ENCODE peak calls at places on chromosomes 5 and 9, in six cellular contexts. One of them, this sample, is unnamed.

GRCh38 chr9:15475923-15476536 is 34.7 kb downstream of the PSIP1 start:
- DNase-seq in psoas muscle: no peak
- DNase-seq in fibroblast of villous mesenchyme: no peak
- DNase-seq in fibroblast of mammary gland: no peak
- DNase-seq in choroid plexus epithelial cell: no peak
- DNase-seq in left ventricle myocardium inferior: no peak
- DNase-seq in this sample: no peak

GRCh38 chr5:160133071-160133917 is 14.0 kb upstream of the PWWP2A start:
- DNase-seq in fibroblast of mammary gland: peak
- DNase-seq in psoas muscle: no peak
- DNase-seq in fibroblast of villous mesenchyme: peak
- DNase-seq in left ventricle myocardium inferior: peak
- DNase-seq in choroid plexus epithelial cell: peak
- DNase-seq in this sample: no peak

GRCh38 chr9:83544002-83544698 is 5.9 kb upstream of the FRMD3 start:
- DNase-seq in psoas muscle: peak
- DNase-seq in fibroblast of villous mesenchyme: peak
- DNase-seq in choroid plexus epithelial cell: peak
- DNase-seq in left ventricle myocardium inferior: no peak
- DNase-seq in fibroblast of mammary gland: peak
- DNase-seq in this sample: no peak

GRCh38 chr5:5886812-5887486 is 464.5 kb downstream of the ICE1 start:
- DNase-seq in fibroblast of mammary gland: no peak
- DNase-seq in choroid plexus epithelial cell: no peak
- DNase-seq in psoas muscle: peak
- DNase-seq in left ventricle myocardium inferior: no peak
- DNase-seq in fibroblast of villous mesenchyme: no peak
- DNase-seq in this sample: no peak

GRCh38 chr9:98455256-98455956 is 200.0 kb upstream of the TBC1D2 start:
- DNase-seq in psoas muscle: no peak
- DNase-seq in fibroblast of mammary gland: no peak
- DNase-seq in left ventricle myocardium inferior: no peak
- DNase-seq in fibroblast of villous mesenchyme: no peak
- DNase-seq in choroid plexus epithelial cell: no peak
- DNase-seq in this sample: no peak

GRCh38 chr5:116444373-116445058 is 130.1 kb downstream of the SEMA6A start:
- DNase-seq in psoas muscle: no peak
- DNase-seq in fibroblast of villous mesenchyme: no peak
- DNase-seq in choroid plexus epithelial cell: no peak
- DNase-seq in left ventricle myocardium inferior: no peak
- DNase-seq in fibroblast of mammary gland: no peak
- DNase-seq in this sample: no peak

GRCh38 chr9:112065781-112066606 is 109.1 kb downstream of the SUSD1 start:
- DNase-seq in choroid plexus epithelial cell: peak
- DNase-seq in fibroblast of mammary gland: peak
- DNase-seq in left ventricle myocardium inferior: no peak
- DNase-seq in fibroblast of villous mesenchyme: peak
- DNase-seq in psoas muscle: no peak
- DNase-seq in this sample: peak

GRCh38 chr9:97575673-97576048 is 57.5 kb downstream of the TSTD2 start:
- DNase-seq in left ventricle myocardium inferior: no peak
- DNase-seq in fibroblast of villous mesenchyme: no peak
- DNase-seq in fibroblast of mammary gland: no peak
- DNase-seq in choroid plexus epithelial cell: no peak
- DNase-seq in psoas muscle: no peak
- DNase-seq in this sample: no peak

GRCh38 chr5:178505639-178506407 is 84.4 kb downstream of the COL23A1 start:
- DNase-seq in psoas muscle: no peak
- DNase-seq in left ventricle myocardium inferior: no peak
- DNase-seq in choroid plexus epithelial cell: no peak
- DNase-seq in fibroblast of mammary gland: no peak
- DNase-seq in fibroblast of villous mesenchyme: no peak
- DNase-seq in this sample: no peak

GRCh38 chr9:19114680-19115270 is 12.1 kb upstream of the HAUS6 start:
- DNase-seq in left ventricle myocardium inferior: no peak
- DNase-seq in psoas muscle: no peak
- DNase-seq in choroid plexus epithelial cell: no peak
- DNase-seq in fibroblast of mammary gland: no peak
- DNase-seq in fibroblast of villous mesenchyme: no peak
- DNase-seq in this sample: no peak

GRCh38 chr5:129945779-129946270 is 41.6 kb downstream of the CHSY3 start:
- DNase-seq in psoas muscle: no peak
- DNase-seq in choroid plexus epithelial cell: no peak
- DNase-seq in fibroblast of villous mesenchyme: peak
- DNase-seq in left ventricle myocardium inferior: no peak
- DNase-seq in fibroblast of mammary gland: no peak
- DNase-seq in this sample: no peak

GRCh38 chr5:110686264-110686663 is 40.2 kb downstream of the TMEM232 start:
- DNase-seq in fibroblast of villous mesenchyme: no peak
- DNase-seq in choroid plexus epithelial cell: no peak
- DNase-seq in fibroblast of mammary gland: no peak
- DNase-seq in left ventricle myocardium inferior: no peak
- DNase-seq in psoas muscle: no peak
- DNase-seq in this sample: no peak

GRCh38 chr5:55603947-55604346 is 69.2 kb upstream of the PLPP1 start:
- DNase-seq in choroid plexus epithelial cell: no peak
- DNase-seq in fibroblast of villous mesenchyme: no peak
- DNase-seq in left ventricle myocardium inferior: no peak
- DNase-seq in psoas muscle: no peak
- DNase-seq in fibroblast of mammary gland: peak
- DNase-seq in this sample: no peak

GRCh38 chr9:101453776-101454570 is 18.4 kb upstream of the ALDOB start:
- DNase-seq in fibroblast of villous mesenchyme: peak
- DNase-seq in fibroblast of mammary gland: peak
- DNase-seq in left ventricle myocardium inferior: no peak
- DNase-seq in psoas muscle: no peak
- DNase-seq in choroid plexus epithelial cell: peak
- DNase-seq in this sample: no peak

GRCh38 chr5:136082390-136083193 is 50.1 kb upstream of the SMAD5 start:
- DNase-seq in psoas muscle: peak
- DNase-seq in fibroblast of villous mesenchyme: peak
- DNase-seq in choroid plexus epithelial cell: peak
- DNase-seq in left ventricle myocardium inferior: peak
- DNase-seq in fibroblast of mammary gland: peak
- DNase-seq in this sample: peak

GRCh38 chr5:136080483-136081180 is 51.8 kb downstream of the TGFBI start:
- DNase-seq in choroid plexus epithelial cell: peak
- DNase-seq in psoas muscle: peak
- DNase-seq in fibroblast of mammary gland: peak
- DNase-seq in left ventricle myocardium inferior: peak
- DNase-seq in fibroblast of villous mesenchyme: peak
- DNase-seq in this sample: peak

GRCh38 chr5:136081192-136081591 is 51.5 kb upstream of the SMAD5 start:
- DNase-seq in fibroblast of villous mesenchyme: no peak
- DNase-seq in choroid plexus epithelial cell: no peak
- DNase-seq in fibroblast of mammary gland: no peak
- DNase-seq in left ventricle myocardium inferior: no peak
- DNase-seq in psoas muscle: no peak
- DNase-seq in this sample: no peak

GRCh38 chr5:136079195-136079985 is 50.6 kb downstream of the TGFBI start:
- DNase-seq in psoas muscle: no peak
- DNase-seq in fibroblast of villous mesenchyme: no peak
- DNase-seq in fibroblast of mammary gland: no peak
- DNase-seq in left ventricle myocardium inferior: no peak
- DNase-seq in choroid plexus epithelial cell: no peak
- DNase-seq in this sample: no peak

DNA sequence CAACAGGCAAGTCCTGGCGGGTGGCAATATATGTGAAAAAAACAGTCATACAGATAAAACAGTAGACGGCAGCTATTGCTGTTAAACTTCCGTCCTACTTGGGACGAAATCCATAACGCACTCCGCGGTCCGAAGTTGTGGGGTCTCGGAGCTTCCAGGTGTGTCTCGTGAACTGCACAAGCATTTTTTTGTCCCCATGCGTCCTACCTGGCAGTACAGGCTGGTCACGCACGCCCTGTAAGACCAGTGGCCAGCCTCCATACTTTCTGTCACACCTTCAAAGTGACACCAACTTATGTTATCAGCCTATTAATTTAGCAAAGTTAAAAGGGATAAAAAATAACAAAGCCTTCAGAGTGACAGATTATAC is 51.3 kb downstream of the TGFBI start:
- DNase-seq in psoas muscle: no peak
- DNase-seq in left ventricle myocardium inferior: no peak
- DNase-seq in choroid plexus epithelial cell: no peak
- DNase-seq in fibroblast of villous mesenchyme: no peak
- DNase-seq in fibroblast of mammary gland: no peak
- DNase-seq in this sample: no peak
- H3K4me3 ChIP-seq in psoas muscle: peak
- H3K4me3 ChIP-seq in left ventricle myocardium inferior: peak
- H3K4me3 ChIP-seq in choroid plexus epithelial cell: peak
- H3K4me3 ChIP-seq in fibroblast of villous mesenchyme: peak
- H3K4me3 ChIP-seq in fibroblast of mammary gland: peak
- H3K4me3 ChIP-seq in this sample: peak

GRCh38 chr5:57102189-57102904 is 71.5 kb upstream of the GPBP1 start:
- DNase-seq in psoas muscle: no peak
- DNase-seq in fibroblast of villous mesenchyme: no peak
- DNase-seq in left ventricle myocardium inferior: no peak
- DNase-seq in fibroblast of mammary gland: no peak
- DNase-seq in choroid plexus epithelial cell: no peak
- DNase-seq in this sample: no peak
- H3K4me3 ChIP-seq in psoas muscle: no peak
- H3K4me3 ChIP-seq in fibroblast of villous mesenchyme: no peak
- H3K4me3 ChIP-seq in left ventricle myocardium inferior: no peak
- H3K4me3 ChIP-seq in fibroblast of mammary gland: no peak
- H3K4me3 ChIP-seq in choroid plexus epithelial cell: no peak
- H3K4me3 ChIP-seq in this sample: no peak

GRCh38 chr5:81945867-81946266 is 26.0 kb upstream of the ATG10 start:
- DNase-seq in choroid plexus epithelial cell: no peak
- DNase-seq in fibroblast of villous mesenchyme: no peak
- DNase-seq in fibroblast of mammary gland: no peak
- DNase-seq in left ventricle myocardium inferior: no peak
- DNase-seq in psoas muscle: no peak
- DNase-seq in this sample: no peak

GRCh38 chr5:81948349-81948748 is 23.5 kb upstream of the ATG10 start:
- DNase-seq in psoas muscle: no peak
- DNase-seq in choroid plexus epithelial cell: peak
- DNase-seq in fibroblast of mammary gland: peak
- DNase-seq in fibroblast of villous mesenchyme: no peak
- DNase-seq in left ventricle myocardium inferior: no peak
- DNase-seq in this sample: no peak

GRCh38 chr5:81936750-81937149 is 35.1 kb upstream of the ATG10 start:
- DNase-seq in choroid plexus epithelial cell: no peak
- DNase-seq in fibroblast of villous mesenchyme: no peak
- DNase-seq in psoas muscle: no peak
- DNase-seq in fibroblast of mammary gland: no peak
- DNase-seq in left ventricle myocardium inferior: no peak
- DNase-seq in this sample: no peak

GRCh38 chr5:81942746-81943145 is 29.1 kb upstream of the ATG10 start:
- DNase-seq in psoas muscle: no peak
- DNase-seq in choroid plexus epithelial cell: no peak
- DNase-seq in fibroblast of villous mesenchyme: no peak
- DNase-seq in fibroblast of mammary gland: no peak
- DNase-seq in left ventricle myocardium inferior: no peak
- DNase-seq in this sample: no peak
- H3K4me3 ChIP-seq in psoas muscle: no peak
- H3K4me3 ChIP-seq in choroid plexus epithelial cell: no peak
- H3K4me3 ChIP-seq in fibroblast of villous mesenchyme: no peak
- H3K4me3 ChIP-seq in fibroblast of mammary gland: no peak
- H3K4me3 ChIP-seq in left ventricle myocardium inferior: no peak
- H3K4me3 ChIP-seq in this sample: no peak

DNA sequence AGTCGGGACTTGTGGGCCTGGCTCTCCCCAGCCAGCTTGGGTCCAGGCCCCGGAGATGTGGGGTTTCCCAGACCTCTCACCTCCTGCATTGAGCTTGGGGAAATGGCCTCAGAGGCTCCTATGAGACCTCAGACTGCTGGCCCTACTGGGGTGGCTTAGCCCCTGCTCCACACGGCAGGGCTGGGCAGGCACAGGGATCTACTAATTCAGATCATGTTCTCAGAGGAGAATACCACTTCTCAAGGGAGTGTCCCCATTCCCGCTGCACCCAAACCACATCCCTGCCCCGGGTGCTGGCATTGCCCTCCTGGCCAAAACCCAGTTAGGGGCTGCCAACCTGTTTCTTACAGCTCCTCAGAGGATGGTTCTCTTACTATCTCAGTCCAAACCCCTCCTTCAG is 82.1 kb upstream of the LMX1B start:
- DNase-seq in left ventricle myocardium inferior: no peak
- DNase-seq in fibroblast of villous mesenchyme: no peak
- DNase-seq in psoas muscle: no peak
- DNase-seq in choroid plexus epithelial cell: no peak
- DNase-seq in fibroblast of mammary gland: no peak
- DNase-seq in this sample: no peak
- H3K4me3 ChIP-seq in left ventricle myocardium inferior: no peak
- H3K4me3 ChIP-seq in fibroblast of villous mesenchyme: no peak
- H3K4me3 ChIP-seq in psoas muscle: no peak
- H3K4me3 ChIP-seq in choroid plexus epithelial cell: no peak
- H3K4me3 ChIP-seq in fibroblast of mammary gland: no peak
- H3K4me3 ChIP-seq in this sample: no peak